ENCODE peak calls at places on chromosomes 3 and 15, in nine cellular contexts. Q is MCF 10A, X is RWPE1, K is mucosa of descending colon, W is AG04450, V is GM12865, D is heart left ventricle, G is nephron progenitor cell, A is adrenal gland. N is an unnamed sample.

GRCh38 chr3:190092250-190092649 is 28.4 kb downstream of the P3H2 start:
- DNase-seq in G (no peak), D (no peak), X (peak), W (peak), Q (peak), V (peak), K (no peak), A (no peak), N (no peak)

GRCh38 chr15:90142216-90143175 is 40.2 kb upstream of the IDH2 start:
- DNase-seq in X (no peak), Q (no peak), G (no peak), V (no peak), D (no peak), W (no peak), A (no peak), K (no peak), N (no peak)

GRCh38 chr3:51966941-51967383 is 292 bp downstream of the PCBP4 start:
- DNase-seq in Q (no peak), D (no peak), K (no peak), W (no peak), X (no peak), V (no peak), A (no peak), G (no peak), N (no peak)

GRCh38 chr15:36758800-36759199 is 179.4 kb downstream of the CDIN1 start:
- DNase-seq in X (no peak), G (no peak), Q (no peak), V (no peak), D (no peak), W (no peak), A (no peak), K (no peak), N (no peak)

GRCh38 chr3:81851166-81851565 is 89.7 kb upstream of the GBE1 start:
- DNase-seq in V (no peak), X (no peak), A (no peak), Q (no peak), K (no peak), D (no peak), G (no peak), W (no peak), N (no peak)

GRCh38 chr15:42138411-42138810 is 18.0 kb downstream of the PLA2G4F start:
- DNase-seq in A (no peak), X (no peak), V (no peak), K (no peak), D (no peak), G (no peak), W (no peak), Q (no peak), N (no peak)

GRCh38 chr3:59185586-59186381 is 136.0 kb upstream of the CFAP20DC start:
- DNase-seq in W (no peak), G (peak), K (no peak), Q (peak), V (no peak), D (no peak), X (peak), A (no peak), N (no peak)

GRCh38 chr15:96107922-96108321 is 222.6 kb upstream of the NR2F2 start:
- DNase-seq in Q (no peak), V (no peak), A (no peak), G (no peak), D (no peak), K (no peak), W (no peak), X (no peak), N (no peak)

GRCh38 chr3:2141482-2141881 is 42.8 kb downstream of the CNTN4 start:
- DNase-seq in D (no peak), K (no peak), W (no peak), G (no peak), Q (no peak), V (no peak), A (no peak), X (no peak), N (no peak)

GRCh38 chr3:64368163-64369025 is 143.1 kb upstream of the PRICKLE2 start:
- DNase-seq in X (no peak), D (no peak), W (no peak), Q (no peak), G (no peak), K (no peak), V (peak), A (no peak), N (no peak)

GRCh38 chr15:37100109-37100873 is at the start of gene MEIS2:
- DNase-seq in G (peak), X (peak), Q (peak), D (peak), V (peak), W (peak), A (peak), K (peak), N (peak)

GRCh38 chr3:139906441-139906840 is 28.5 kb upstream of the CLSTN2 start:
- DNase-seq in W (no peak), G (no peak), V (no peak), K (no peak), A (peak), X (peak), D (no peak), Q (peak), N (no peak)

DNA sequence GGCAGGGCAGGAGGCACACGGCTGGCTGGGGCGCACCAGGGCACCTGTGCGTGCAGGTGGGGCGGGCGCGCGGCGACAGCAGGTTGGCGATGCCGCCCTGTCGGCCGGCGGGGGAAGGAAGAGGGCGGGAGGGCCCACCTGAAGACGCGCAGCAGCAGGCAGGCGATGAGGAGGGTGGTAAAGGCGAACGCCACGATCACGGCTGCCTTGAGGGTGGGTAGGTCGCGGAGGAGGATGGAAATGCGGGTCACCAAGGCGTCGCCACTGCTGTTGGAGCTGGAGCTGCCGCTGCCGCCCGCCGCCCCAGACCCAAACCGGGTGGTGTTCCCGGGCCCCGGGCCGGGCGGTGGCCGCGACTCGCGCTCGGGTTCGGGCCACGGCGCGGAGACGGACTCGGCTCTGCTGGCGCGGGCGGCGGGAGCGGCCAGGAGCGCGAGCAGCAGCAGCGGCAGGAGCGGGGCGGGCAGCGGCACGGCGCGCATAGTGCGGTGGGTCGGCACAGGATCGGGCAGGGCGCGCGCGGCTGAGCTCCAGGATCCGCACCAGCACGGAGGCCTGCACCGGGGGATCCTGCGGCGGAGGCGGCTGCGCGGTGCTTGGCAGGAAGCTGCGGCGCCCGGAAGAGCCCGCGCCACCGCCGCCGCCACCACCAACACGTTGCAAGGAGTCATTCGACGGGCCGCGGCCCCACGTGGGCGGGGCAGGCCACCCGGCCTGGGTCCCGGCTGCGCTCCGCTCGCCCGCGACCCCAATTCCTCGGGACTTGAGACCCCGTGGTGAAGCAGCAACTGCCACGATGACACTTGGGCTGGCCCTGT is at the start of gene FAM174B:
- DNase-seq in W (no peak), A (peak), K (peak), V (peak), X (no peak), G (peak), Q (no peak), D (peak), N (no peak)
- TF ChIP-seq CTCF in W (no peak), A (no peak), K (no peak), V (no peak), X (no peak), G (no peak), Q (no peak), D (no peak), N (no peak)

GRCh38 chr3:170621256-170621655 is 35.4 kb upstream of the SLC7A14 start:
- DNase-seq in V (no peak), W (no peak), Q (no peak), K (no peak), D (no peak), G (no peak), A (no peak), X (no peak), N (no peak)

GRCh38 chr3:170623524-170623923 is 37.6 kb upstream of the SLC7A14 start:
- DNase-seq in W (no peak), K (no peak), X (no peak), Q (no peak), D (no peak), G (no peak), A (no peak), V (no peak), N (no peak)

GRCh38 chr3:170622369-170623159 is 36.7 kb upstream of the SLC7A14 start:
- DNase-seq in X (no peak), A (no peak), W (peak), Q (no peak), D (peak), K (peak), V (peak), G (peak), N (peak)
- TF ChIP-seq CTCF in X (no peak), A (no peak), W (no peak), Q (no peak), D (peak), K (no peak), V (no peak), G (no peak), N (no peak)

DNA sequence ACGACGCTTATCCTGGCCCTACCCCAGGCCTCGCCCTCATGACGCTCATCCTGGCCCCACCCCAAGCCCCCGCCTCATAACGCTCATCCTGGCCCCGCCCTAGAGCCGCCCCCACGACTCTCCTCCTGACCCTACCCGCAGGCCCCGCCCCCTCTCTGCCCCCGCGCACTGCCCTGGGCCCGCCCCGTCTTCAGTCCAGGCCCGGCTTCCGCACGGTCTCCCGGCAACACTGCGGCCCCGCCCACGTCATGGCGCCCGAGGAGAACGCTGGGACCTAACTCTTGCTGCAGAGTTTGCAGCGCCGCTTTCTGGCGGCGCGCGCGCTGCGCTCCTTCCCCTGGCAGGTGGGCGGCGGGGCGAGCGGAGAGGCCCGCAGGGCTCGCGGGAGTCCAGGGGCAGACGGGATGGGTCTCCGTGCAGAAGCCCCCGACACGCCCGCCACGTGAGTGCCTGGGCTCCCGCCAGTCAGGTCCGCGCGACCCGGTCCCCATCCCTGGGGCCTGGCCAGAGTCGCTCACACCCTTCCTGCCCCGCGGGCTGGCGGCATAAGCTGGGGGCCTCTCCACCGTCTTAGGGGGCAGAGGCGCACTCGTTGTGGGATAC is 52.5 kb upstream of the ROPN1B start:
- DNase-seq in D (no peak), K (no peak), G (peak), A (no peak), V (peak), Q (peak), W (peak), X (peak), N (peak)
- TF ChIP-seq CTCF in D (peak), K (no peak), G (no peak), A (no peak), V (peak), Q (no peak), W (peak), X (no peak), N (no peak)

DNA sequence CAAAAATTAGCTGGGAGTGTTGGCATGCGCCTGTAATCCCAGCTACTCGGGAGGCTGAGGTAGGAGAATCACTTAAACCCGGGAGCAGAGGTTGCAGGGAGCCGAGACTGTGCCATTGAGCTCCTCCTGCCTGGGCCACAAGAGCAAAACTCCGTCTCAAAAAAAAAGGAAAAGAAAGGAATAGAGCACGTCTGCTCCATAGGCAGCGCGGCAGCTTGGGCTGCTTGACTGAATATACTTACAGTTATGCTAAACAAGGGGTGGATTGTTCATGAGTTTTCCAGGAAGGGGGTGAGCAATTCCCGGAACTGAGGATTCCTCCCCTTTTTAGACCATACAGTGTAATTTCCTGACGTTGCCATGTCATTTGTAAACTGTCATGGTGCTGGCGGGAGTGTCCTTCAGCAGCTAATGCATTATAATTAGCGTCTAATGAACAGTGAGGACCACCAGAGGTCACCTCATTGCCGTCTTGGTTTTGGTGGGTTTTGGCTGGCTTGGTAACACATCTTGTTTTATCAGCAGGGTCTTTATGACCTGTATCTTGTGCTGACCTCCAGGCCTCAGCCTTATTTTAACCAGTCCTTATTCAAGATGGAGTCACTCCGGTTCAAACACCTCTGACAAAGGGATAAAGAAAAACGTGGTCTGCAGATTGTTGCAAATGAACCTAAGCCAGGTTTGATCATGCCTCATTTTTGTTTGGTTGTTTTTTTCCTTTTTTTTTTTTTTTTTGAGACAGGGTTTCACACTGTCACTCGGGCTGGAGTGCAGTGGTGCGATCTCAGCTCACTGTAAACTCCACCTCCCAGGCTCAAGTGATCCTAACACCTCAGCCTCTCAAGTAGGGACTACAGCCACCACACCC is 24.9 kb upstream of the SENP5 start:
- DNase-seq in G (no peak), X (no peak), D (no peak), V (peak), Q (no peak), W (no peak), K (no peak), A (no peak), N (no peak)
- TF ChIP-seq CTCF in G (no peak), X (no peak), D (no peak), V (peak), Q (no peak), W (no peak), K (no peak), A (no peak), N (no peak)

GRCh38 chr3:32872487-32873382 is 54.9 kb downstream of the TRIM71 start:
- DNase-seq in X (no peak), Q (peak), W (no peak), V (no peak), D (no peak), G (no peak), A (no peak), K (no peak), N (peak)
- TF ChIP-seq CTCF in X (no peak), Q (no peak), W (no peak), V (no peak), D (no peak), G (no peak), A (no peak), K (no peak), N (no peak)

N was measured in uterus.